ENCODE peak calls at places on chromosome 15, in five cellular contexts. J, W, M, X and O are unnamed samples.

GRCh38 chr15:66617137-66618090 is 51.6 kb upstream of the LCTL start:
- DNase-seq in W (peak; percentile 36), X (no peak), M (peak; percentile 48), J (no peak), O (peak; percentile 48)

GRCh38 chr15:73683624-73684536 is at the start of gene CD276:
- DNase-seq in M (peak; percentile 81), W (peak; percentile 61), X (no peak), J (peak; percentile 72), O (peak; percentile 47)

GRCh38 chr15:78750566-78750965 is 60.7 kb downstream of the ADAMTS7 start:
- DNase-seq in M (no peak), J (no peak), X (no peak), W (no peak), O (no peak)

GRCh38 chr15:101362359-101362758 is 67.3 kb upstream of the SNRPA1 start:
- DNase-seq in M (no peak), J (no peak), W (no peak), X (no peak), O (no peak)

GRCh38 chr15:94033683-94034020 is 197.7 kb upstream of the MCTP2 start:
- DNase-seq in X (no peak), W (no peak), M (no peak), J (no peak), O (no peak)

GRCh38 chr15:100879461-100880138 is at the start of gene ALDH1A3:
- DNase-seq in X (no peak), J (no peak), M (peak; percentile 56), W (no peak), O (peak; percentile 89)

GRCh38 chr15:38809621-38810020 is 245.0 kb upstream of the RASGRP1 start:
- DNase-seq in X (no peak), W (no peak), J (no peak), M (no peak), O (no peak)

GRCh38 chr15:58444056-58444455 is 12.3 kb downstream of the LIPC start:
- DNase-seq in J (no peak), M (no peak), X (no peak), W (no peak), O (no peak)

GRCh38 chr15:41490355-41490754 is 3.3 kb upstream of the ITPKA start:
- DNase-seq in M (no peak), X (peak; percentile 56), J (peak; percentile 53), W (peak; percentile 46), O (peak; percentile 67)

GRCh38 chr15:39472661-39473657 is 107.9 kb upstream of the THBS1 start:
- DNase-seq in J (no peak), X (no peak), M (no peak), W (no peak), O (no peak)

GRCh38 chr15:40115670-40116093 is 7.0 kb upstream of the BMF start:
- DNase-seq in J (no peak), W (peak; percentile 54), M (peak; percentile 78), X (peak; percentile 83), O (no peak)

GRCh38 chr15:68384451-68385239 is 47.3 kb downstream of the ITGA11 start:
- DNase-seq in W (no peak), J (no peak), M (no peak), X (no peak), O (peak; percentile 69)

GRCh38 chr15:83561661-83562060 is 92.3 kb upstream of the ADAMTSL3 start:
- DNase-seq in X (no peak), W (no peak), M (no peak), J (no peak), O (no peak)

GRCh38 chr15:85583404-85584390 is 203.3 kb downstream of the AKAP13 start:
- DNase-seq in W (no peak), X (peak; percentile 93), J (no peak), M (no peak), O (no peak)

GRCh38 chr15:65846120-65846519 is 23.2 kb upstream of the RAB11A start:
- DNase-seq in J (no peak), M (no peak), X (no peak), W (no peak), O (no peak)

GRCh38 chr15:31516874-31517273 is 190.2 kb downstream of the KLF13 start:
- DNase-seq in J (no peak), X (no peak), M (no peak), W (no peak), O (no peak)

GRCh38 chr15:80953953-80954778 is 35.5 kb downstream of the MESD start:
- DNase-seq in W (peak; percentile 79), M (peak; percentile 72), X (no peak), J (peak; percentile 23), O (peak; percentile 30)

GRCh38 chr15:27327467-27328045 is 356.6 kb downstream of the GABRG3 start:
- DNase-seq in W (no peak), X (no peak), M (no peak), J (no peak), O (no peak)

GRCh38 chr15:60555291-60555690 is 76.3 kb upstream of the ICE2 start:
- DNase-seq in X (no peak), M (no peak), J (no peak), W (no peak), O (no peak)

GRCh38 chr15:29208352-29208751 is 61.3 kb downstream of the NSMCE3 start:
- DNase-seq in X (no peak), J (no peak), M (no peak), W (no peak), O (no peak)

GRCh38 chr15:81155375-81156218 is 21.5 kb downstream of the CFAP161 start:
- DNase-seq in J (peak; percentile 37), M (peak; percentile 49), X (no peak), W (peak; percentile 32), O (peak; percentile 69)

GRCh38 chr15:45306105-45306504 is 54.1 kb downstream of the SLC28A2 start:
- DNase-seq in M (no peak), W (no peak), J (no peak), X (no peak), O (no peak)

GRCh38 chr15:43977072-43977884 is 150.5 kb downstream of the WDR76 start:
- DNase-seq in W (peak; percentile 22), J (no peak), X (peak; percentile 63), M (peak; percentile 81), O (no peak)

GRCh38 chr15:77901251-77901881 is 176.1 kb downstream of the TBC1D2B start:
- DNase-seq in X (no peak), M (no peak), W (no peak), J (no peak), O (no peak)

GRCh38 chr15:31227954-31228542 is 98.6 kb upstream of the KLF13 start:
- DNase-seq in M (no peak), X (no peak), W (no peak), J (no peak), O (no peak)

GRCh38 chr15:55277116-55277564 is 12.5 kb downstream of the RAB27A start:
- DNase-seq in X (peak; percentile 84), M (no peak), W (no peak), J (no peak), O (no peak)

GRCh38 chr15:73374599-73374998 is 5.8 kb upstream of the HCN4 start:
- DNase-seq in W (no peak), J (no peak), M (no peak), X (no peak), O (no peak)

GRCh38 chr15:50685976-50686467 is 575 bp downstream of the TRPM7 start:
- DNase-seq in M (peak; percentile 75), J (peak; percentile 57), X (peak; percentile 26), W (peak; percentile 38), O (peak; percentile 64)

GRCh38 chr15:99181544-99181943 is 67.8 kb downstream of the TTC23 start:
- DNase-seq in X (no peak), M (peak; percentile 40), W (no peak), J (no peak), O (no peak)

GRCh38 chr15:101684384-101684783 is 32.2 kb upstream of the TM2D3 start:
- DNase-seq in M (no peak), X (no peak), W (no peak), J (no peak), O (peak; percentile 58)

GRCh38 chr15:89768071-89768500 is 8.0 kb upstream of the MESP2 start:
- DNase-seq in X (no peak), J (no peak), M (no peak), W (no peak), O (no peak)

GRCh38 chr15:58731756-58732535 is 17.6 kb downstream of the ADAM10 start:
- DNase-seq in W (no peak), X (no peak), M (no peak), J (peak; percentile 22), O (peak; percentile 47)

GRCh38 chr15:92495468-92495867 is 101.8 kb downstream of the ST8SIA2 start:
- DNase-seq in W (no peak), J (no peak), X (no peak), M (no peak), O (no peak)
- TF ChIP-seq JUNB in W (no peak), J (no peak), X (no peak), M (no peak), O (no peak)

GRCh38 chr15:42760759-42761158 is 23.8 kb upstream of the CDAN1 start:
- DNase-seq in M (no peak), X (no peak), W (no peak), J (no peak), O (no peak)
- TF ChIP-seq JUNB in M (no peak), X (no peak), W (no peak), J (no peak), O (no peak)

GRCh38 chr15:24772709-24773373 is 97.3 kb downstream of the NPAP1 start:
- DNase-seq in X (no peak), J (peak; percentile 13), M (peak; percentile 87), W (peak; percentile 67), O (no peak)
- TF ChIP-seq JUNB in X (no peak), J (no peak), M (no peak), W (no peak), O (no peak)

GRCh38 chr15:70439304-70439877 is 324.0 kb downstream of the UACA start:
- DNase-seq in X (no peak), W (no peak), J (peak; percentile 43), M (no peak), O (no peak)

GRCh38 chr15:70442211-70442610 is 321.1 kb downstream of the UACA start:
- DNase-seq in X (no peak), W (no peak), J (no peak), M (no peak), O (no peak)

GRCh38 chr15:70438776-70439175 is 324.6 kb downstream of the UACA start:
- DNase-seq in W (no peak), J (no peak), M (no peak), X (no peak), O (no peak)

GRCh38 chr15:70439880-70440279 is 323.5 kb downstream of the UACA start:
- DNase-seq in W (no peak), X (no peak), J (no peak), M (no peak), O (no peak)

DNA sequence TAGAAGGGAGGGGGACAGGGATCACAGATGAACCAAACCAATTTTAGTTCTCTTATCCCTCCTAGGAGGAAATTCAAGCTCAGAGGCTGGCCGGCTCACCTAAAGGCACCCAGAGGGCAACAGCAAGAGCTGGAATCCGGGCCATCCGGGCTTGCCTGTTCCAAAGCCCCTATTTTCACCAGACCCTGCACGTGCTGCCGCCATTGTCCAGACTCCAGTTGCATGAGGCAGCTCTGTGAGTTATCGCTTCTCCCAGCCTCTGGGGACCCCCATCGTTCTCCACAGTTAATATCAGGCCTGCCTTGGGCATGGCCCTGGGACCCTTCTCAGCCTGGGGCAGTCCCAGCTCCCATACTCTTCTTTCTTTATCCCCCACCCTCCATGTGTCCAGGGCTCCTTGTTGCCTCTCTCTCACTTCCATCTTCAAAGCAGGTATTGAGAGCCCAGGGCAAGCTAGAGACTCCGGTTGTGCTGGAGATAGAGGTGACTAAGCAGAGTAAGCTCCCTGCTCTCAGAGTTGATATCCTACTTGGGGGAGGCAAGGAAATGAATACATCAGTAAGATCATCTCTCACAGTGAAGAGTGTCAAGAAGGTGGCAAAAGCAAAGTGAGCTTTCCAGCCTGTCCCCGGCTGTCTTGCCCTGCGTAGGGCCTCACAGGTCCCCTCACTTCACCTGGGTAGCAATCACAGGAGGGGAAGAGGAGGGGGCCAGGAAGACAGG is 322.8 kb downstream of the UACA start:
- DNase-seq in X (no peak), M (no peak), J (peak; percentile 58), W (no peak), O (no peak)
- TF ChIP-seq JUNB in X (no peak), M (no peak), J (no peak), W (no peak), O (no peak)